ENCODE peak calls at places on chromosomes 12 and 14, in four cellular contexts. Q is NCI-H510A treated with DMSO at 0.1 percent for 48 hours, L is vagina, J is activated T-cell treated with anti-CD3 and anti-CD28 coated beads for 24 hours. C is an unnamed sample.

GRCh38 chr12:90653051-90653450 is 301.9 kb downstream of the CCER1 start:
- DNase-seq in J (no peak), L (no peak), Q (no peak), C (no peak)

GRCh38 chr12:29350080-29350479 is 30.9 kb downstream of the ERGIC2 start:
- DNase-seq in Q (peak), L (no peak), J (no peak), C (peak)

GRCh38 chr14:34853041-34853440 is 22.1 kb downstream of the BAZ1A start:
- DNase-seq in L (no peak), Q (no peak), J (no peak), C (no peak)

GRCh38 chr14:61894452-61895077 is 132.3 kb downstream of the SNAPC1 start:
- DNase-seq in L (no peak), J (peak), Q (peak), C (peak)

GRCh38 chr12:123126294-123127144 is 24.4 kb downstream of the PITPNM2 start:
- DNase-seq in J (no peak), Q (no peak), L (no peak), C (peak)

GRCh38 chr14:44960146-44960545 is 1.6 kb downstream of the KLHL28 start:
- DNase-seq in Q (no peak), L (no peak), J (no peak), C (no peak)

GRCh38 chr12:13367973-13368372 is 171.4 kb downstream of the EMP1 start:
- DNase-seq in Q (no peak), J (no peak), L (no peak), C (peak)

GRCh38 chr14:50542941-50543418 is 10.6 kb upstream of the MAP4K5 start:
- DNase-seq in J (peak), Q (peak), L (no peak), C (peak)

GRCh38 chr12:911191-911826 is 38.2 kb downstream of the RAD52 start:
- DNase-seq in Q (no peak), J (no peak), L (no peak), C (no peak)

GRCh38 chr12:113214938-113215400 is 6.3 kb upstream of the TPCN1 start:
- DNase-seq in Q (no peak), L (no peak), J (no peak), C (no peak)

GRCh38 chr12:90013409-90013808 is 304.8 kb upstream of the ATP2B1 start:
- DNase-seq in J (no peak), Q (no peak), L (no peak), C (no peak)

GRCh38 chr12:122793685-122794106 is 19.3 kb downstream of the CCDC62 start:
- DNase-seq in J (no peak), Q (peak), L (no peak), C (peak)

GRCh38 chr14:99382071-99382640 is 98.5 kb downstream of the SETD3 start:
- DNase-seq in L (no peak), J (no peak), Q (no peak), C (no peak)

GRCh38 chr12:30450872-30451271 is 244.8 kb downstream of the IPO8 start:
- DNase-seq in Q (no peak), L (no peak), J (no peak), C (peak)

GRCh38 chr14:85528882-85529585 is 910 bp upstream of the FLRT2 start:
- DNase-seq in L (no peak), J (no peak), Q (no peak), C (no peak)

GRCh38 chr14:96792581-96792980 is 4.6 kb upstream of the VRK1 start:
- DNase-seq in Q (no peak), J (no peak), L (no peak), C (no peak)

GRCh38 chr14:39422243-39422642 is 10.0 kb downstream of the FBXO33 start:
- DNase-seq in Q (no peak), L (no peak), J (no peak), C (no peak)

GRCh38 chr12:48024735-48025134 is 20.5 kb upstream of the COL2A1 start:
- DNase-seq in Q (no peak), L (no peak), J (no peak), C (no peak)

GRCh38 chr14:67514650-67515385 is 18.3 kb upstream of the PLEKHH1 start:
- DNase-seq in L (no peak), J (no peak), Q (no peak), C (no peak)

GRCh38 chr12:11825278-11825677 is 175.8 kb downstream of the ETV6 start:
- DNase-seq in L (no peak), Q (no peak), J (no peak), C (no peak)

GRCh38 chr14:77615231-77616132 is 955 bp downstream of the SPTLC2 start:
- DNase-seq in Q (peak), J (peak), L (no peak), C (no peak)

GRCh38 chr14:78836777-78837176 is 666.6 kb downstream of the NRXN3 start:
- DNase-seq in Q (peak), L (no peak), J (no peak), C (peak)

GRCh38 chr14:69008411-69008810 is 29.3 kb upstream of the ACTN1 start:
- DNase-seq in Q (no peak), L (no peak), J (no peak), C (no peak)

GRCh38 chr12:20000229-20000869 is 368.0 kb upstream of the PDE3A start:
- DNase-seq in J (no peak), L (no peak), Q (peak), C (no peak)

GRCh38 chr12:59067068-59067467 is 146.8 kb upstream of the LRIG3 start:
- DNase-seq in J (no peak), Q (no peak), L (no peak), C (peak)